ENCODE peak calls at places on chromosomes 4 and X, in six cellular contexts. One of them, this sample, is unnamed. For H3K4me1, the result is how much of the 10 kb centered on the place peaks cover.

GRCh38 chrX:139203681-139204575 is 326.6 kb upstream of the F9 start:
- DNase-seq in tibial nerve: no peak
- DNase-seq in endothelial cell of umbilical vein: no peak
- DNase-seq in HCT116: no peak
- DNase-seq in heart left ventricle: no peak
- DNase-seq in IMR-90: no peak
- DNase-seq in this sample: no peak

GRCh38 chr4:39324897-39325613 is 41.1 kb downstream of the RFC1 start:
- DNase-seq in tibial nerve: no peak
- DNase-seq in endothelial cell of umbilical vein: no peak
- DNase-seq in HCT116: no peak
- DNase-seq in heart left ventricle: no peak
- DNase-seq in IMR-90: no peak
- DNase-seq in this sample: no peak

GRCh38 chrX:155865193-155865592 is 16.0 kb upstream of the VAMP7 start:
- DNase-seq in tibial nerve: no peak
- DNase-seq in endothelial cell of umbilical vein: no peak
- DNase-seq in HCT116: no peak
- DNase-seq in heart left ventricle: no peak
- DNase-seq in IMR-90: no peak
- DNase-seq in this sample: no peak

GRCh38 chr4:127069675-127070074 is 563.1 kb upstream of the INTU start:
- DNase-seq in tibial nerve: no peak
- DNase-seq in endothelial cell of umbilical vein: no peak
- DNase-seq in HCT116: no peak
- DNase-seq in heart left ventricle: no peak
- DNase-seq in IMR-90: peak
- DNase-seq in this sample: no peak

GRCh38 chr4:48739560-48740019 is 40.5 kb downstream of the FRYL start:
- DNase-seq in tibial nerve: no peak
- DNase-seq in endothelial cell of umbilical vein: no peak
- DNase-seq in HCT116: no peak
- DNase-seq in heart left ventricle: no peak
- DNase-seq in IMR-90: no peak
- DNase-seq in this sample: no peak

GRCh38 chr4:141807073-141807472 is 170.7 kb downstream of the IL15 start:
- DNase-seq in tibial nerve: no peak
- DNase-seq in endothelial cell of umbilical vein: no peak
- DNase-seq in HCT116: no peak
- DNase-seq in heart left ventricle: no peak
- DNase-seq in IMR-90: peak
- DNase-seq in this sample: no peak

GRCh38 chrX:114508836-114509235 is 75.0 kb upstream of the HTR2C start:
- DNase-seq in tibial nerve: no peak
- DNase-seq in endothelial cell of umbilical vein: no peak
- DNase-seq in HCT116: no peak
- DNase-seq in heart left ventricle: no peak
- DNase-seq in IMR-90: no peak
- DNase-seq in this sample: no peak

GRCh38 chr4:151991884-151992166 is 231.0 kb upstream of the GATB start:
- DNase-seq in tibial nerve: no peak
- DNase-seq in endothelial cell of umbilical vein: no peak
- DNase-seq in HCT116: no peak
- DNase-seq in heart left ventricle: no peak
- DNase-seq in IMR-90: no peak
- DNase-seq in this sample: no peak

GRCh38 chr4:6659897-6660296 is 19.4 kb downstream of the MRFAP1 start:
- DNase-seq in tibial nerve: no peak
- DNase-seq in endothelial cell of umbilical vein: no peak
- DNase-seq in HCT116: no peak
- DNase-seq in heart left ventricle: no peak
- DNase-seq in IMR-90: no peak
- DNase-seq in this sample: no peak

GRCh38 chrX:96705905-96706304 is 21.3 kb downstream of the DIAPH2 start:
- DNase-seq in tibial nerve: no peak
- DNase-seq in endothelial cell of umbilical vein: no peak
- DNase-seq in HCT116: no peak
- DNase-seq in heart left ventricle: no peak
- DNase-seq in IMR-90: no peak
- DNase-seq in this sample: no peak

GRCh38 chrX:1126738-1127137 is 85.7 kb downstream of the CRLF2 start:
- DNase-seq in tibial nerve: no peak
- DNase-seq in endothelial cell of umbilical vein: no peak
- DNase-seq in HCT116: no peak
- DNase-seq in heart left ventricle: peak
- DNase-seq in IMR-90: no peak
- DNase-seq in this sample: no peak

GRCh38 chr4:48687313-48687712 is 92.8 kb downstream of the FRYL start:
- DNase-seq in tibial nerve: no peak
- DNase-seq in endothelial cell of umbilical vein: no peak
- DNase-seq in HCT116: no peak
- DNase-seq in heart left ventricle: no peak
- DNase-seq in IMR-90: no peak
- DNase-seq in this sample: no peak

GRCh38 chr4:180809439-180809838 is 1433.8 kb upstream of the TENM3 start:
- DNase-seq in tibial nerve: no peak
- DNase-seq in endothelial cell of umbilical vein: no peak
- DNase-seq in HCT116: no peak
- DNase-seq in heart left ventricle: no peak
- DNase-seq in IMR-90: peak
- DNase-seq in this sample: no peak

GRCh38 chr4:13368262-13368661 is 115.9 kb downstream of the RAB28 start:
- DNase-seq in tibial nerve: no peak
- DNase-seq in endothelial cell of umbilical vein: no peak
- DNase-seq in HCT116: no peak
- DNase-seq in heart left ventricle: no peak
- DNase-seq in IMR-90: peak
- DNase-seq in this sample: no peak
- TF ChIP-seq POLR2A in tibial nerve: no peak
- TF ChIP-seq POLR2A in endothelial cell of umbilical vein: no peak
- TF ChIP-seq POLR2A in HCT116: no peak
- TF ChIP-seq POLR2A in heart left ventricle: no peak
- TF ChIP-seq POLR2A in IMR-90: no peak
- TF ChIP-seq POLR2A in this sample: no peak

DNA sequence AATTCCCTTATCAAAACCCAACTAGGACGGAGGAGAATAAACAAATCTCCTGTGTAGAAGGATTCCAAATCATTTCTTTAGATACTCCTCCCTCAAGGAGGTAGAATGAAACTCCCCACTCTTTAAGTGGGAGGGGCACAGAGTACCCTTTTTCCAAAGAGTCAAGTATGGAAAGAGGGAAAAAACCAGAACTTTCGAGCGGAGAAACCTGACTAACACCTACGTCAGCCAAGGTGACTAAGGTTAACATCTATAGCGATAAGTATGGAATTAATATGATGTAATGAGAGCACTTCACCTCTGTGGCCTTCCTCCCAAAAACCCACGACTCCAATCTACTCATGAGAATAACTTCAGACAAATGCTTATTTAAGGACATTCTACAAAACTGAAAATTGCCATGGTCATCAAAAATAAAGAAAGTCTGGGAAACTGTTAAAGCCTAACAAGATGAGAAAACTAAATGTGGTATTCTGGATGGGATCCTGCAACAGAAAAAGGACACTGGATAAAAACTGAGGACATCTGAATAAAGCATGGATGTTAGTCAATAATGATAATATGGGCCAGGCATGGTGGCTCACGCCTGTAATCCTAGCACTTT is 157.0 kb upstream of the MAP3K15 start:
- DNase-seq in tibial nerve: no peak
- DNase-seq in endothelial cell of umbilical vein: no peak
- DNase-seq in HCT116: no peak
- DNase-seq in heart left ventricle: no peak
- DNase-seq in IMR-90: no peak
- DNase-seq in this sample: no peak
- H3K4me1 ChIP-seq in tibial nerve: under half
- H3K4me1 ChIP-seq in endothelial cell of umbilical vein: under half
- H3K4me1 ChIP-seq in HCT116: half or more
- H3K4me1 ChIP-seq in heart left ventricle: under half
- H3K4me1 ChIP-seq in IMR-90: under half
- H3K4me1 ChIP-seq in this sample: under half

GRCh38 chr4:186591651-186592050 is 36.3 kb upstream of the MTNR1A start:
- DNase-seq in tibial nerve: no peak
- DNase-seq in endothelial cell of umbilical vein: no peak
- DNase-seq in HCT116: no peak
- DNase-seq in heart left ventricle: no peak
- DNase-seq in IMR-90: no peak
- DNase-seq in this sample: no peak
- TF ChIP-seq POLR2A in tibial nerve: no peak
- TF ChIP-seq POLR2A in endothelial cell of umbilical vein: no peak
- TF ChIP-seq POLR2A in HCT116: no peak
- TF ChIP-seq POLR2A in heart left ventricle: no peak
- TF ChIP-seq POLR2A in IMR-90: no peak
- TF ChIP-seq POLR2A in this sample: no peak

DNA sequence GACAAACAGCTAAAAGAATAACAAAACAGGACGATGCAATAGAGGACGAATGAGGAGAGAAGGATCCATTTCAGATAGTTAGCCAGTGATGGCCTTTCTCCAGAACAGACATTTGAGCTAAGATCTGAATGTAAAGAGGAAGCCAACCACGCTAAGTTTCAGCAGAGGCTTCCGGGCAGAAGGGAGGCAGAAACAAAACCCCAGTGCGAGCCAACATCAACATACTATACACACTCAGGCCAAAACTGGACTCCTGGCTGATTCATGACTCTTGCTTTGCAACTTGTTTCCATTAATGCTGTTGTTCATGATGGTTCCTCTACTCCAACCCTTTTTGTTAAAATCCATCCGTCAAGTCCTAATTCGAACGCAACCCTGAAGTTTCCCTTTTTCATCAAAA is 730.3 kb downstream of the TRIML1 start:
- DNase-seq in tibial nerve: no peak
- DNase-seq in endothelial cell of umbilical vein: no peak
- DNase-seq in HCT116: no peak
- DNase-seq in heart left ventricle: no peak
- DNase-seq in IMR-90: peak
- DNase-seq in this sample: no peak
- H3K4me1 ChIP-seq in tibial nerve: under half
- H3K4me1 ChIP-seq in endothelial cell of umbilical vein: under half
- H3K4me1 ChIP-seq in HCT116: under half
- H3K4me1 ChIP-seq in heart left ventricle: under half
- H3K4me1 ChIP-seq in IMR-90: under half
- H3K4me1 ChIP-seq in this sample: under half

This sample was measured in esophagus squamous epithelium.